ENCODE peak calls at places on chromosomes 13 and 19, in eight cellular contexts. One of them, this sample, is unnamed.

GRCh38 chr19:35436477-35437141 is 11.4 kb upstream of the FFAR2 start:
- DNase-seq in activated CD4-positive, alpha-beta T cell treated with anti-CD3 and anti-CD28 coated beads, Interleukin-2, amount 10 ng/mL, durations not matched to agents 24 days and 14 days: peak
- DNase-seq in lung microvascular endothelial cell: peak
- DNase-seq in mesenchymal stem cell: peak
- DNase-seq in WTC11: no peak
- DNase-seq in adrenal gland: peak
- DNase-seq in epithelial cell of esophagus: peak
- DNase-seq in C1 segment of cervical spinal cord: no peak
- DNase-seq in this sample: no peak

GRCh38 chr19:2332341-2333026 is 4.0 kb downstream of the SPPL2B start:
- DNase-seq in activated CD4-positive, alpha-beta T cell treated with anti-CD3 and anti-CD28 coated beads, Interleukin-2, amount 10 ng/mL, durations not matched to agents 24 days and 14 days: peak
- DNase-seq in lung microvascular endothelial cell: peak
- DNase-seq in mesenchymal stem cell: no peak
- DNase-seq in WTC11: no peak
- DNase-seq in adrenal gland: peak
- DNase-seq in epithelial cell of esophagus: no peak
- DNase-seq in C1 segment of cervical spinal cord: peak
- DNase-seq in this sample: no peak

GRCh38 chr19:4367781-4368127 is 24.4 kb downstream of the MPND start:
- DNase-seq in activated CD4-positive, alpha-beta T cell treated with anti-CD3 and anti-CD28 coated beads, Interleukin-2, amount 10 ng/mL, durations not matched to agents 24 days and 14 days: no peak
- DNase-seq in lung microvascular endothelial cell: no peak
- DNase-seq in mesenchymal stem cell: no peak
- DNase-seq in WTC11: no peak
- DNase-seq in adrenal gland: no peak
- DNase-seq in epithelial cell of esophagus: no peak
- DNase-seq in C1 segment of cervical spinal cord: no peak
- DNase-seq in this sample: no peak

GRCh38 chr13:20125129-20125782 is 35.6 kb downstream of the GJA3 start:
- DNase-seq in activated CD4-positive, alpha-beta T cell treated with anti-CD3 and anti-CD28 coated beads, Interleukin-2, amount 10 ng/mL, durations not matched to agents 24 days and 14 days: no peak
- DNase-seq in lung microvascular endothelial cell: peak
- DNase-seq in mesenchymal stem cell: peak
- DNase-seq in WTC11: no peak
- DNase-seq in adrenal gland: peak
- DNase-seq in epithelial cell of esophagus: peak
- DNase-seq in C1 segment of cervical spinal cord: no peak
- DNase-seq in this sample: no peak

GRCh38 chr19:2426661-2427322 is 594 bp downstream of the TIMM13 start:
- DNase-seq in activated CD4-positive, alpha-beta T cell treated with anti-CD3 and anti-CD28 coated beads, Interleukin-2, amount 10 ng/mL, durations not matched to agents 24 days and 14 days: peak
- DNase-seq in lung microvascular endothelial cell: peak
- DNase-seq in mesenchymal stem cell: peak
- DNase-seq in WTC11: peak
- DNase-seq in adrenal gland: no peak
- DNase-seq in epithelial cell of esophagus: peak
- DNase-seq in C1 segment of cervical spinal cord: no peak
- DNase-seq in this sample: no peak

GRCh38 chr19:48638831-48639381 is 1.7 kb upstream of the DBP start:
- DNase-seq in activated CD4-positive, alpha-beta T cell treated with anti-CD3 and anti-CD28 coated beads, Interleukin-2, amount 10 ng/mL, durations not matched to agents 24 days and 14 days: peak
- DNase-seq in lung microvascular endothelial cell: no peak
- DNase-seq in mesenchymal stem cell: no peak
- DNase-seq in WTC11: peak
- DNase-seq in adrenal gland: peak
- DNase-seq in epithelial cell of esophagus: no peak
- DNase-seq in C1 segment of cervical spinal cord: peak
- DNase-seq in this sample: no peak

GRCh38 chr19:12628040-12629022 is 17.6 kb downstream of the ZNF791 start:
- DNase-seq in activated CD4-positive, alpha-beta T cell treated with anti-CD3 and anti-CD28 coated beads, Interleukin-2, amount 10 ng/mL, durations not matched to agents 24 days and 14 days: no peak
- DNase-seq in lung microvascular endothelial cell: peak
- DNase-seq in mesenchymal stem cell: peak
- DNase-seq in WTC11: no peak
- DNase-seq in adrenal gland: no peak
- DNase-seq in epithelial cell of esophagus: peak
- DNase-seq in C1 segment of cervical spinal cord: no peak
- DNase-seq in this sample: no peak

GRCh38 chr19:56110515-56111448 is 10.3 kb downstream of the ZNF787 start:
- DNase-seq in activated CD4-positive, alpha-beta T cell treated with anti-CD3 and anti-CD28 coated beads, Interleukin-2, amount 10 ng/mL, durations not matched to agents 24 days and 14 days: no peak
- DNase-seq in lung microvascular endothelial cell: peak
- DNase-seq in mesenchymal stem cell: peak
- DNase-seq in WTC11: no peak
- DNase-seq in adrenal gland: peak
- DNase-seq in epithelial cell of esophagus: no peak
- DNase-seq in C1 segment of cervical spinal cord: no peak
- DNase-seq in this sample: no peak

This sample was measured in cerebellar nuclear complex.